ENCODE peak calls at places on chromosomes 4 and X, in four cellular contexts. One of them, this sample, is unnamed.

GRCh38 chr4:41678951-41679350 is 69.6 kb downstream of the PHOX2B start:
- DNase-seq in NCI-H2081: no peak
- DNase-seq in activated naive CD4-positive, alpha-beta T cell treated with anti-CD3 and anti-CD28 coated beads, Interleukin-2, amount 10 ng/mL, durations not matched to agents 7 days and 5 days: no peak
- DNase-seq in NCI-H748 treated with DMSO at 0.1 percent for 48 hours: no peak
- DNase-seq in this sample: no peak

GRCh38 chr4:101346562-101347266 is 612 bp downstream of the PPP3CA start:
- DNase-seq in NCI-H748 treated with DMSO at 0.1 percent for 48 hours: no peak
- DNase-seq in activated naive CD4-positive, alpha-beta T cell treated with anti-CD3 and anti-CD28 coated beads, Interleukin-2, amount 10 ng/mL, durations not matched to agents 7 days and 5 days: peak
- DNase-seq in NCI-H2081: peak
- DNase-seq in this sample: peak

GRCh38 chr4:150264595-150265141 is 186.4 kb downstream of the DCLK2 start:
- DNase-seq in activated naive CD4-positive, alpha-beta T cell treated with anti-CD3 and anti-CD28 coated beads, Interleukin-2, amount 10 ng/mL, durations not matched to agents 7 days and 5 days: no peak
- DNase-seq in NCI-H2081: no peak
- DNase-seq in NCI-H748 treated with DMSO at 0.1 percent for 48 hours: no peak
- DNase-seq in this sample: no peak

GRCh38 chr4:112589207-112589606 is 47.5 kb downstream of the ZGRF1 start:
- DNase-seq in NCI-H2081: no peak
- DNase-seq in activated naive CD4-positive, alpha-beta T cell treated with anti-CD3 and anti-CD28 coated beads, Interleukin-2, amount 10 ng/mL, durations not matched to agents 7 days and 5 days: no peak
- DNase-seq in NCI-H748 treated with DMSO at 0.1 percent for 48 hours: no peak
- DNase-seq in this sample: no peak

GRCh38 chr4:98794565-98795205 is 134.2 kb downstream of the EIF4E start:
- DNase-seq in NCI-H748 treated with DMSO at 0.1 percent for 48 hours: no peak
- DNase-seq in activated naive CD4-positive, alpha-beta T cell treated with anti-CD3 and anti-CD28 coated beads, Interleukin-2, amount 10 ng/mL, durations not matched to agents 7 days and 5 days: no peak
- DNase-seq in NCI-H2081: no peak
- DNase-seq in this sample: no peak

GRCh38 chrX:16839852-16840460 is 30.2 kb downstream of the RBBP7 start:
- DNase-seq in NCI-H748 treated with DMSO at 0.1 percent for 48 hours: no peak
- DNase-seq in NCI-H2081: no peak
- DNase-seq in activated naive CD4-positive, alpha-beta T cell treated with anti-CD3 and anti-CD28 coated beads, Interleukin-2, amount 10 ng/mL, durations not matched to agents 7 days and 5 days: no peak
- DNase-seq in this sample: no peak

GRCh38 chrX:16212024-16212423 is 44.7 kb downstream of the MAGEB17 start:
- DNase-seq in NCI-H748 treated with DMSO at 0.1 percent for 48 hours: no peak
- DNase-seq in activated naive CD4-positive, alpha-beta T cell treated with anti-CD3 and anti-CD28 coated beads, Interleukin-2, amount 10 ng/mL, durations not matched to agents 7 days and 5 days: no peak
- DNase-seq in NCI-H2081: no peak
- DNase-seq in this sample: no peak

GRCh38 chr4:77697860-77698599 is 92.4 kb downstream of the CXCL13 start:
- DNase-seq in NCI-H2081: peak
- DNase-seq in activated naive CD4-positive, alpha-beta T cell treated with anti-CD3 and anti-CD28 coated beads, Interleukin-2, amount 10 ng/mL, durations not matched to agents 7 days and 5 days: no peak
- DNase-seq in NCI-H748 treated with DMSO at 0.1 percent for 48 hours: no peak
- DNase-seq in this sample: peak

GRCh38 chr4:82988323-82988832 is 22.2 kb downstream of the LIN54 start:
- DNase-seq in NCI-H748 treated with DMSO at 0.1 percent for 48 hours: no peak
- DNase-seq in activated naive CD4-positive, alpha-beta T cell treated with anti-CD3 and anti-CD28 coated beads, Interleukin-2, amount 10 ng/mL, durations not matched to agents 7 days and 5 days: no peak
- DNase-seq in NCI-H2081: no peak
- DNase-seq in this sample: no peak

GRCh38 chr4:149512489-149512888 is 303.2 kb downstream of the IQCM start:
- DNase-seq in NCI-H2081: no peak
- DNase-seq in NCI-H748 treated with DMSO at 0.1 percent for 48 hours: no peak
- DNase-seq in activated naive CD4-positive, alpha-beta T cell treated with anti-CD3 and anti-CD28 coated beads, Interleukin-2, amount 10 ng/mL, durations not matched to agents 7 days and 5 days: no peak
- DNase-seq in this sample: no peak

GRCh38 chr4:126678608-126679007 is 954.1 kb upstream of the INTU start:
- DNase-seq in NCI-H748 treated with DMSO at 0.1 percent for 48 hours: no peak
- DNase-seq in activated naive CD4-positive, alpha-beta T cell treated with anti-CD3 and anti-CD28 coated beads, Interleukin-2, amount 10 ng/mL, durations not matched to agents 7 days and 5 days: no peak
- DNase-seq in NCI-H2081: peak
- DNase-seq in this sample: no peak

GRCh38 chr4:172982151-172982590 is 186.4 kb upstream of the GALNT7 start:
- DNase-seq in NCI-H748 treated with DMSO at 0.1 percent for 48 hours: no peak
- DNase-seq in activated naive CD4-positive, alpha-beta T cell treated with anti-CD3 and anti-CD28 coated beads, Interleukin-2, amount 10 ng/mL, durations not matched to agents 7 days and 5 days: no peak
- DNase-seq in NCI-H2081: peak
- DNase-seq in this sample: peak

GRCh38 chr4:182775075-182775474 is 142.1 kb downstream of the DCTD start:
- DNase-seq in activated naive CD4-positive, alpha-beta T cell treated with anti-CD3 and anti-CD28 coated beads, Interleukin-2, amount 10 ng/mL, durations not matched to agents 7 days and 5 days: no peak
- DNase-seq in NCI-H2081: no peak
- DNase-seq in NCI-H748 treated with DMSO at 0.1 percent for 48 hours: no peak
- DNase-seq in this sample: no peak

GRCh38 chr4:152138451-152138850 is 377.6 kb upstream of the GATB start:
- DNase-seq in NCI-H2081: no peak
- DNase-seq in NCI-H748 treated with DMSO at 0.1 percent for 48 hours: no peak
- DNase-seq in activated naive CD4-positive, alpha-beta T cell treated with anti-CD3 and anti-CD28 coated beads, Interleukin-2, amount 10 ng/mL, durations not matched to agents 7 days and 5 days: peak
- DNase-seq in this sample: no peak

GRCh38 chrX:132086717-132087116 is 41.1 kb downstream of the FRMD7 start:
- DNase-seq in activated naive CD4-positive, alpha-beta T cell treated with anti-CD3 and anti-CD28 coated beads, Interleukin-2, amount 10 ng/mL, durations not matched to agents 7 days and 5 days: no peak
- DNase-seq in NCI-H2081: no peak
- DNase-seq in NCI-H748 treated with DMSO at 0.1 percent for 48 hours: no peak
- DNase-seq in this sample: no peak

GRCh38 chr4:153294631-153295030 is 49.9 kb upstream of the MND1 start:
- DNase-seq in NCI-H748 treated with DMSO at 0.1 percent for 48 hours: no peak
- DNase-seq in activated naive CD4-positive, alpha-beta T cell treated with anti-CD3 and anti-CD28 coated beads, Interleukin-2, amount 10 ng/mL, durations not matched to agents 7 days and 5 days: no peak
- DNase-seq in NCI-H2081: no peak
- DNase-seq in this sample: no peak

GRCh38 chr4:118327554-118328241 is 25.1 kb downstream of the PRSS12 start:
- DNase-seq in NCI-H748 treated with DMSO at 0.1 percent for 48 hours: no peak
- DNase-seq in NCI-H2081: no peak
- DNase-seq in activated naive CD4-positive, alpha-beta T cell treated with anti-CD3 and anti-CD28 coated beads, Interleukin-2, amount 10 ng/mL, durations not matched to agents 7 days and 5 days: no peak
- DNase-seq in this sample: no peak